ENCODE peak calls at places on chromosomes 1 and 21, in four cellular contexts. D, S, J and X are unnamed samples.

GRCh38 chr1:77170687-77171086 is 48.5 kb downstream of the PIGK start:
- DNase-seq in D (no peak), S (no peak), J (peak), X (no peak)

GRCh38 chr1:48036693-48037386 is 39.7 kb upstream of the TRABD2B start:
- DNase-seq in D (no peak), S (no peak), J (no peak), X (peak)

GRCh38 chr1:175188936-175189335 is 3.6 kb downstream of the KIAA0040 start:
- DNase-seq in D (no peak), S (no peak), J (no peak), X (no peak)

GRCh38 chr1:181990730-181991129 is 70.8 kb downstream of the ZNF648 start:
- DNase-seq in D (no peak), S (no peak), J (no peak), X (no peak)

GRCh38 chr1:58895082-58895481 is 111.2 kb upstream of the JUN start:
- DNase-seq in D (no peak), S (no peak), J (no peak), X (no peak)

GRCh38 chr21:32330784-32331311 is 32.2 kb downstream of the MRAP start:
- DNase-seq in D (no peak), S (no peak), J (no peak), X (no peak)

GRCh38 chr1:225450491-225451191 is 22.8 kb upstream of the LBR start:
- DNase-seq in D (no peak), S (no peak), J (no peak), X (peak)

GRCh38 chr1:181779343-181779742 is 282.2 kb downstream of the ZNF648 start:
- DNase-seq in D (no peak), S (no peak), J (no peak), X (no peak)

GRCh38 chr1:9250586-9251381 is 16.2 kb downstream of the H6PD start:
- DNase-seq in D (no peak), S (no peak), J (no peak), X (no peak)

GRCh38 chr21:29224006-29224405 is 74.7 kb upstream of the BACH1 start:
- DNase-seq in D (no peak), S (no peak), J (no peak), X (peak)

GRCh38 chr1:62263813-62264353 is 55.4 kb downstream of the KANK4 start:
- DNase-seq in D (no peak), S (no peak), J (no peak), X (no peak)

GRCh38 chr1:74010206-74010605 is 187.8 kb downstream of the LRRIQ3 start:
- DNase-seq in D (no peak), S (no peak), J (no peak), X (no peak)

GRCh38 chr1:30271401-30272287 is 451.7 kb downstream of the MATN1 start:
- DNase-seq in D (no peak), S (no peak), J (no peak), X (no peak)

GRCh38 chr1:111214086-111214801 is 13.3 kb upstream of the CHI3L2 start:
- DNase-seq in D (no peak), S (no peak), J (no peak), X (peak)

GRCh38 chr1:13730751-13731482 is 30.9 kb downstream of the PRDM2 start:
- DNase-seq in D (no peak), S (no peak), J (no peak), X (peak)
- H3K4me3 ChIP-seq in D (no peak), S (no peak), J (no peak), X (no peak)

GRCh38 chr1:93109578-93109977 is 30.5 kb downstream of the MTF2 start:
- DNase-seq in D (no peak), S (no peak), J (no peak), X (no peak)

GRCh38 chr1:93113127-93113526 is 34.0 kb downstream of the MTF2 start:
- DNase-seq in D (no peak), S (no peak), J (no peak), X (no peak)

GRCh38 chr1:93111065-93111464 is 32.0 kb downstream of the MTF2 start:
- DNase-seq in D (no peak), S (no peak), J (no peak), X (no peak)

GRCh38 chr1:93111561-93111960 is 32.5 kb downstream of the MTF2 start:
- DNase-seq in D (no peak), S (no peak), J (peak), X (no peak)

GRCh38 chr1:93114403-93114802 is 35.3 kb downstream of the MTF2 start:
- DNase-seq in D (no peak), S (no peak), J (peak), X (peak)
- TF ChIP-seq CTCF in D (no peak), S (no peak), J (no peak), X (no peak)

GRCh38 chr21:45350206-45350854 is 54.6 kb upstream of the COL18A1 start:
- DNase-seq in D (no peak), S (peak), J (no peak), X (no peak)

GRCh38 chr21:45348591-45349327 is 56.2 kb upstream of the COL18A1 start:
- DNase-seq in D (no peak), S (peak), J (no peak), X (no peak)

GRCh38 chr21:45347048-45347711 is 57.8 kb upstream of the COL18A1 start:
- DNase-seq in D (no peak), S (peak), J (no peak), X (no peak)

GRCh38 chr21:45351061-45351460 is 53.9 kb upstream of the COL18A1 start:
- DNase-seq in D (no peak), S (peak), J (no peak), X (no peak)

GRCh38 chr21:45347712-45348477 is 57.1 kb upstream of the COL18A1 start:
- DNase-seq in D (no peak), S (peak), J (peak), X (no peak)
- H3K4me3 ChIP-seq in D (no peak), S (no peak), J (no peak), X (no peak)

GRCh38 chr1:43217747-43218146 is 45.6 kb downstream of the CFAP57 start:
- DNase-seq in D (no peak), S (no peak), J (no peak), X (no peak)

GRCh38 chr1:43225168-43225567 is 44.6 kb upstream of the TMEM125 start:
- DNase-seq in D (no peak), S (no peak), J (peak), X (peak)

GRCh38 chr1:43227138-43227836 is 42.5 kb upstream of the TMEM125 start:
- DNase-seq in D (peak), S (peak), J (peak), X (peak)

GRCh38 chr1:43222876-43223275 is 46.9 kb upstream of the TMEM125 start:
- DNase-seq in D (no peak), S (no peak), J (no peak), X (no peak)

DNA sequence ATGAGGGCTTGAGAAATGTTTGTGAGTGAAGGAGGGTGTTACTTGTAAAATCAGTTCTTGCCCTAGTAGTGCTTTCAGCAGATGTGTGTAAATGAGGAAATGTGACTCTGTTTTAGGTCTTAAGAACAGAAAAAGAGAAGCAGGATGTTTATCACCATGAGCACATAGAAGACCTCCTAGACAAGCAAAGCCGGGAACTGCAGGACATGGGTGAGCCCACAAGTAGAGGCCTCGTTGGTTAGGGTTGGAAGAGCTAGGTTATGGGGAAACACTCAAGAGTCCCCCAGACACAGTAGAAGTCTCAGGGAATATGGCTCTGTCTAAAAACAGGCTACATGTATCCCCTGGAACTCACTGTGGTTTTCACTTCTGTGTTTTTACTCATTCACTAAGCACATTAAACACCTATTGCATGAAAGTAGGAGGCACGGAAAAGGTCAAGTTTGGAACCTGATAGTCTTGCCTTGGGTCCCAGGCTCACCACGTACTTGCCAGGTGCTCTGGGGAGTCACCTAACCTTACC is 48.5 kb upstream of the TMEM125 start:
- DNase-seq in D (no peak), S (no peak), J (no peak), X (no peak)
- TF ChIP-seq CTCF in D (no peak), S (no peak), J (no peak), X (no peak)

GRCh38 chr1:7704214-7705047 is 66.7 kb upstream of the VAMP3 start:
- DNase-seq in D (no peak), S (peak), J (peak), X (peak)
- H3K4me3 ChIP-seq in D (no peak), S (peak), J (no peak), X (peak)